ENCODE peak calls at places on chromosome 20, in five cellular contexts. W, J, Q, C and N are unnamed samples.

GRCh38 chr20:48682529-48683385 is 145.0 kb downstream of the PREX1 start:
- DNase-seq in J (peak; percentile 64), C (no peak), Q (no peak), W (peak; percentile 93), N (no peak)

GRCh38 chr20:17066955-17067354 is 159.9 kb upstream of the PCSK2 start:
- DNase-seq in W (no peak), C (no peak), J (no peak), Q (no peak), N (peak; percentile 8)

GRCh38 chr20:14470231-14470894 is 133.0 kb upstream of the FLRT3 start:
- DNase-seq in Q (no peak), C (no peak), J (no peak), W (no peak), N (no peak)

GRCh38 chr20:63624486-63624885 is 2.4 kb downstream of the GMEB2 start:
- DNase-seq in W (no peak), C (no peak), J (no peak), Q (no peak), N (no peak)

GRCh38 chr20:48107560-48107959 is 322.3 kb upstream of the SULF2 start:
- DNase-seq in C (no peak), W (no peak), Q (no peak), J (no peak), N (no peak)

GRCh38 chr20:59994697-59995122 is 36.5 kb downstream of the CDH26 start:
- DNase-seq in C (peak; percentile 55), W (no peak), Q (no peak), J (peak; percentile 86), N (peak; percentile 61)

GRCh38 chr20:50786703-50787102 is 8.2 kb upstream of the BCAS4 start:
- DNase-seq in C (no peak), J (no peak), W (no peak), Q (no peak), N (no peak)

GRCh38 chr20:38092260-38092857 is 58.8 kb downstream of the RPRD1B start:
- DNase-seq in W (no peak), Q (peak; percentile 57), J (no peak), C (no peak), N (no peak)

GRCh38 chr20:16263582-16263981 is 309.7 kb downstream of the KIF16B start:
- DNase-seq in W (no peak), C (no peak), Q (no peak), J (no peak), N (no peak)

GRCh38 chr20:25547063-25547462 is 38.3 kb downstream of the NINL start:
- DNase-seq in W (no peak), J (no peak), Q (no peak), C (no peak), N (no peak)

GRCh38 chr20:22974354-22974753 is 60.8 kb upstream of the SSTR4 start:
- DNase-seq in C (peak; percentile 18), J (peak; percentile 54), Q (no peak), W (no peak), N (no peak)

DNA sequence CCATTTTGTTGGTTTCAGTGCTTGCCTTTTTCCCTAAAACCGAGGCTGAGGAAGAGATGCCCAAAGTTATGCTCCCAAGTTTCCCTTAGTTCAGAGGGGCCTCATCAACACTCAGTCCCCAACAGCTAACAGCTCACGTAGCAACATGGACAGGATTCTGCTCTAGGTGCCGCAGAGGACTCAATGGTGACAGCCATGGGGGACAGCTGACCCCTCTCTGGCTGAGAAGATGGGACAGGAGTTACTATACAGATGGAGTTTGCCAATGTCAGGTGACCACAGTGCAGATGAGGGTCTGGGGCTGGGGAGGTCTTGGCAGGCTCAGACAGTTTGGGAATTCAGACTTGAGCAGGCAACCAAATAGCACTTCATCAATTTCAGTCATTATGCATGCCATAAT is 67.3 kb downstream of the NPEPL1 start:
- DNase-seq in Q (no peak), J (no peak), W (no peak), C (no peak), N (no peak)
- TF ChIP-seq YY1 in Q (no peak), J (no peak), W (no peak), C (no peak), N (no peak)

GRCh38 chr20:10596726-10597125 is 77.1 kb downstream of the JAG1 start:
- DNase-seq in C (no peak), Q (no peak), W (no peak), J (no peak), N (no peak)

GRCh38 chr20:10594286-10594868 is 79.4 kb downstream of the JAG1 start:
- DNase-seq in J (no peak), Q (no peak), W (no peak), C (no peak), N (no peak)

GRCh38 chr20:10595230-10595629 is 78.6 kb downstream of the JAG1 start:
- DNase-seq in W (no peak), Q (no peak), C (no peak), J (no peak), N (no peak)

GRCh38 chr20:10595985-10596384 is 77.8 kb downstream of the JAG1 start:
- DNase-seq in Q (no peak), J (no peak), W (no peak), C (no peak), N (no peak)

DNA sequence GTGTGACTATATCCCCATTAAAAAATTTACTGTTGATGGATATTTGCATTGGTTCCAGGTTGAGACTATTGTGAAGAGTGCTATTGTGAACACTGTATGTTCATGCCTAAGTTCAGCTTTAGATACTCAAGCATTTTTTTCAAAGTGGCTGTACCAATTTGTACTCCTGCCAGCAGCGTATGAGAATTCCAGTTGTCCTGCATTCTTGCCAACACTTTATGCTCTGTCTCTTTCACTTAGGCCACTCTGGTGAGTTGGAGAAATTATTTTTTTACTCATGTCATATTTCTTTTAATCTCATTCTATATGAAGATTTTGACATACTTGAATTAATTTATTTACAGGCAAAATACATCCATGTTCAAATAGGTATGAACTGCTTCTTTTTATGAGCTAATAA is 76.2 kb downstream of the JAG1 start:
- DNase-seq in J (no peak), Q (no peak), C (no peak), W (no peak), N (no peak)
- H3K4me1 ChIP-seq in J (no peaks in the 10 kb centered on the region), Q (peaks cover 7% of the 10 kb centered on the region), C (peaks cover 42% of the 10 kb centered on the region), W (peaks cover 3% of the 10 kb centered on the region), N (no peaks in the 10 kb centered on the region)

DNA sequence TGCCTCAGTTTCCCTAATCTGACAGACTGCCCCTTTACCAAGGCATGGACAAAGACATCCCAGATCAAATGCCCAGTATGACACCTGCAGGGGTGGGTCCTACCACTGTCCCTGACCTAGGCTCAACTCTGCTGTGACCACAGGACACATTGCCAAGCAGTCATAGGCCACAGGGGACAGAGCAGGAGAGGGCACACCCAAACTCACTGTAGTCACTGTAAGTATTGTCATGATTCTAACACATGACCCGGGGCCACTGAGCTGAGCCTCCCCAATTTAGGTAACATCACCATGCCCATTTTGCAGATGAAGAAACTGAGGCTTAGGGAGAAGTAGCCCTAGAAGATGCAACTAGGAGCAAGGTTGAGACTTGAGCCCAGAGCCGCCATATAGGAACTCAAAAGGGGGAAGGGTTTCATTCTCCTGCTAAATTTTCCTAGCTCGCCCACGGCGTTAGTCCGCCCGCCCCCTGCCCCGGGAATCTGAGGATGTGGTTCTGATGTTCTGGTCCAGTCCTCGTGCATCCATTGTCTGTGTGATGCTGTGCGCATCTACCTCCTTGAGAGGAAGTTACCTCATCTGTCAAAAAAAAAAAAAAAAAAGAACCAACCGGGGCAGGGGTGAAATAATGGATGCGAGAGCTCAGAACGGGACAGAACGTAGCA is 44.8 kb downstream of the PMEPA1 start:
- DNase-seq in J (no peak), Q (no peak), C (no peak), W (no peak), N (no peak)
- TF ChIP-seq YY1 in J (no peak), Q (no peak), C (no peak), W (no peak), N (no peak)

GRCh38 chr20:574297-574942 is 30.8 kb upstream of the CSNK2A1 start:
- DNase-seq in J (peak; percentile 66), Q (no peak), C (no peak), W (no peak), N (peak; percentile 64)

GRCh38 chr20:571754-572331 is 28.3 kb upstream of the CSNK2A1 start:
- DNase-seq in C (no peak), W (peak; percentile 53), Q (no peak), J (peak; percentile 63), N (no peak)

GRCh38 chr20:572752-573151 is 29.2 kb upstream of the CSNK2A1 start:
- DNase-seq in J (no peak), Q (no peak), C (no peak), W (no peak), N (no peak)

GRCh38 chr20:575230-575629 is 31.6 kb upstream of the CSNK2A1 start:
- DNase-seq in W (no peak), C (no peak), Q (no peak), J (no peak), N (no peak)

GRCh38 chr20:573414-574296 is 30.1 kb upstream of the CSNK2A1 start:
- DNase-seq in C (no peak), W (no peak), Q (no peak), J (no peak), N (no peak)
- H3K4me1 ChIP-seq in C (peaks cover 23% of the 10 kb centered on the region), W (peaks cover 3% of the 10 kb centered on the region), Q (no peaks in the 10 kb centered on the region), J (peaks cover 18% of the 10 kb centered on the region), N (peaks cover 12% of the 10 kb centered on the region)

GRCh38 chr20:33689973-33690372 is 3.8 kb upstream of the E2F1 start:
- DNase-seq in W (no peak), J (no peak), C (no peak), Q (no peak), N (no peak)
- TF ChIP-seq YY1 in W (no peak), J (no peak), C (no peak), Q (no peak), N (no peak)

DNA sequence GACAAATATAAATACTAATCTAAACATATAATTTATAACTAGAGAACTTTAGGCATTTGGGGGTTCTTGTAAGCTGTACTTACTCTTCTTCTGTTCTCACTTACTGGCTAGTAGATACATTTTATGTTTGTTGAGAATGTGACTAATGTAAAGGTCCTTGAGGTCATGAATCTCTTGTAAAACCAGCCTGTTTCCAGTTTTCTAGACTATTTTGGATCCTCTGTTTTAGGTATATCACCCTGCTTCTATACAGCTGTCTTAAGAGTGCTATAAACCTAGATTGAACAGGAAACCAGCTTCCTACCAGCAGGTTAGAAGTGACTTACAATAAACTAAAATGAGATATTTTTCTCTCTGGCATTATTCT is 134.2 kb downstream of the PLCB4 start:
- DNase-seq in J (no peak), C (no peak), W (no peak), Q (no peak), N (no peak)
- H3K4me1 ChIP-seq in J (peaks cover 2% of the 10 kb centered on the region), C (peaks cover 16% of the 10 kb centered on the region), W (peaks cover 2% of the 10 kb centered on the region), Q (no peaks in the 10 kb centered on the region), N (no peaks in the 10 kb centered on the region)

DNA sequence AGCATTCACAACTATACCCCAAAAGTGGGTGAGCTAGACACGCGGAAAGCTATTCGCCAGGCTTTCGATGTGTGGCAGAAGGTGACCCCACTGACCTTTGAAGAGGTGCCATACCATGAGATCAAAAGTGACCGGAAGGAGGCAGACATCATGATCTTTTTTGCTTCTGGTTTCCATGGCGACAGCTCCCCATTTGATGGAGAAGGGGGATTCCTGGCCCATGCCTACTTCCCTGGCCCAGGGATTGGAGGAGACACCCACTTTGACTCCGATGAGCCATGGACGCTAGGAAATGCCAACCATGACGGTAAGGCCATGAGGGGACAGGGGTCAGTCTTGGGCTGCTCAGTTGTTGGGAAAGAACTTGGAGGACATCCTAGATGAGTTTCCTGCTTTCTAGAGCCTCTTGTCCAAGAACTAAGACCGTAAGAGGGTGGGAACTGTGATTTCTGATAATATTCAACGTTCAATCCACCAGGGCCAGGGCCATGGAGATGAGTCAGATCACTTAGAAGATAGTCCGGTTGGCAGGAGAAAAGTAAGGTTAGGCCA is 23.4 kb downstream of the MMP24OS start:
- DNase-seq in J (no peak), Q (no peak), C (no peak), W (no peak), N (no peak)
- TF ChIP-seq YY1 in J (no peak), Q (no peak), C (no peak), W (no peak), N (no peak)